ENCODE peak calls at places on chromosomes 16 and 17, in nine cellular contexts. L is stimulated activated CD8-positive, alpha-beta memory T cell treated with anti-CD3 and anti-CD28 coated beads, Interleukin-7, amount 100 ng/mL, for 1 hour; B is NCI-H345; Q is effector CD4-positive, alpha-beta T cell; H is RPMI8226; U is epithelial cell of esophagus; M is ureter; X is T-helper 9 cell; G is lung microvascular endothelial cell. D is an unnamed sample.

GRCh38 chr17:7237266-7237760 is 1.9 kb downstream of the PHF23 start:
- DNase-seq in Q (no peak), H (no peak), L (no peak), U (no peak), G (no peak), X (no peak), B (no peak), M (no peak), D (peak)

GRCh38 chr17:77831497-77832179 is 126.9 kb upstream of the TNRC6C start:
- DNase-seq in B (no peak), M (no peak), L (no peak), X (no peak), Q (no peak), G (peak), U (no peak), H (no peak), D (no peak)

GRCh38 chr16:19499006-19499405 is 22.9 kb downstream of the GDE1 start:
- DNase-seq in G (no peak), B (no peak), M (no peak), X (no peak), Q (no peak), H (no peak), U (peak), L (no peak), D (no peak)

GRCh38 chr16:49407873-49408565 is 34.4 kb downstream of the C16orf78 start:
- DNase-seq in L (peak), G (peak), B (no peak), U (peak), M (peak), H (peak), Q (peak), X (peak), D (peak)

GRCh38 chr16:15434425-15435215 is at the start of gene BMERB1:
- DNase-seq in X (no peak), M (peak), G (peak), B (peak), U (peak), L (peak), Q (peak), H (no peak), D (peak)

GRCh38 chr16:73196670-73197069 is 148.7 kb upstream of the ZFHX3 start:
- DNase-seq in M (peak), L (no peak), G (peak), Q (no peak), H (peak), X (no peak), U (peak), B (no peak), D (peak)

GRCh38 chr17:44898768-44899073 is 524 bp downstream of the EFTUD2 start:
- DNase-seq in L (no peak), H (peak), M (no peak), U (no peak), G (peak), X (no peak), Q (no peak), B (no peak), D (no peak)

GRCh38 chr17:67449065-67449464 is 72.0 kb downstream of the PITPNC1 start:
- DNase-seq in U (no peak), M (no peak), H (no peak), X (no peak), G (peak), Q (no peak), L (no peak), B (no peak), D (no peak)

GRCh38 chr17:58272367-58273280 is 8.1 kb downstream of the MPO start:
- DNase-seq in B (no peak), G (no peak), X (no peak), Q (no peak), L (no peak), H (no peak), M (no peak), U (no peak), D (no peak)

GRCh38 chr17:72903522-72903921 is 189.0 kb downstream of the SLC39A11 start:
- DNase-seq in U (no peak), X (no peak), G (no peak), B (no peak), M (no peak), Q (no peak), H (no peak), L (no peak), D (no peak)

GRCh38 chr17:35588196-35588920 is 1.2 kb downstream of the AP2B1 start:
- DNase-seq in U (peak), B (no peak), G (peak), H (no peak), L (no peak), X (no peak), M (no peak), Q (no peak), D (no peak)

GRCh38 chr17:2850991-2851390 is 54.8 kb downstream of the RAP1GAP2 start:
- DNase-seq in B (no peak), G (no peak), U (no peak), Q (no peak), X (no peak), L (no peak), M (no peak), H (no peak), D (no peak)

GRCh38 chr17:76145231-76146052 is 4.4 kb upstream of the FOXJ1 start:
- DNase-seq in L (no peak), U (peak), H (no peak), B (peak), Q (peak), X (peak), M (no peak), G (no peak), D (no peak)

GRCh38 chr16:58551496-58551895 is 36.2 kb downstream of the SETD6 start:
- DNase-seq in G (no peak), X (no peak), U (no peak), Q (no peak), B (no peak), H (no peak), L (no peak), M (no peak), D (no peak)

GRCh38 chr17:73431401-73432205 is 119.8 kb upstream of the CDC42EP4 start:
- DNase-seq in L (no peak), X (no peak), Q (no peak), H (no peak), G (no peak), M (no peak), U (no peak), B (no peak), D (no peak)

GRCh38 chr16:47847220-47847970 is 308.4 kb downstream of the ABCC12 start:
- DNase-seq in G (no peak), L (no peak), H (no peak), M (no peak), U (peak), Q (no peak), X (no peak), B (no peak), D (no peak)

GRCh38 chr17:50290074-50290702 is 15.9 kb downstream of the TMEM92 start:
- DNase-seq in X (no peak), M (peak), Q (no peak), G (peak), B (no peak), L (no peak), U (peak), H (peak), D (no peak)

GRCh38 chr17:27879987-27880608 is 13.1 kb downstream of the LYRM9 start:
- DNase-seq in G (peak), X (peak), B (peak), U (peak), Q (peak), L (peak), H (peak), M (peak), D (peak)

GRCh38 chr17:7419833-7420610 is at the start of gene SPEM1:
- DNase-seq in B (no peak), M (no peak), X (no peak), G (no peak), U (no peak), Q (no peak), L (no peak), H (no peak), D (no peak)

GRCh38 chr16:53183442-53183841 is 128.7 kb downstream of the CHD9 start:
- DNase-seq in L (no peak), G (no peak), U (peak), H (no peak), Q (no peak), B (no peak), X (no peak), M (no peak), D (no peak)

GRCh38 chr17:39231587-39232551 is 6.1 kb upstream of the STAC2 start:
- DNase-seq in U (peak), B (peak), L (peak), M (no peak), Q (peak), X (peak), G (peak), H (peak), D (peak)

GRCh38 chr17:29977836-29978235 is 36.4 kb downstream of the EFCAB5 start:
- DNase-seq in B (no peak), H (no peak), U (peak), M (no peak), X (no peak), Q (no peak), G (no peak), L (no peak), D (no peak)

GRCh38 chr17:20097362-20097761 is 88.2 kb downstream of the SPECC1 start:
- DNase-seq in U (no peak), L (no peak), M (no peak), H (no peak), X (no peak), B (peak), Q (no peak), G (no peak), D (no peak)

GRCh38 chr17:14048169-14048568 is 21.1 kb upstream of the COX10 start:
- DNase-seq in G (no peak), H (peak), L (no peak), B (no peak), U (no peak), Q (no peak), M (no peak), X (no peak), D (peak)

GRCh38 chr17:17325816-17326215 is 22.6 kb downstream of the NT5M start:
- DNase-seq in B (no peak), U (no peak), M (no peak), H (no peak), G (no peak), Q (no peak), L (no peak), X (no peak), D (no peak)

GRCh38 chr17:79728169-79728907 is 2.4 kb upstream of the ENPP7 start:
- DNase-seq in G (peak), U (peak), B (peak), X (peak), H (peak), L (peak), Q (peak), M (peak), D (peak)

GRCh38 chr16:71337631-71338030 is 20.9 kb upstream of the CALB2 start:
- DNase-seq in U (peak), H (no peak), Q (no peak), X (no peak), M (no peak), L (no peak), G (no peak), B (no peak), D (no peak)

GRCh38 chr17:48679385-48680096 is 42.8 kb downstream of the PRAC1 start:
- DNase-seq in H (no peak), Q (no peak), G (peak), U (no peak), M (no peak), L (no peak), X (no peak), B (no peak), D (peak)

GRCh38 chr17:32504166-32504990 is 17.6 kb downstream of the CDK5R1 start:
- DNase-seq in U (peak), G (no peak), H (no peak), M (no peak), Q (no peak), X (no peak), B (no peak), L (no peak), D (no peak)

GRCh38 chr17:2309338-2310143 is 5.8 kb downstream of the SRR start:
- DNase-seq in X (no peak), M (no peak), L (no peak), Q (no peak), H (peak), B (no peak), U (no peak), G (no peak), D (no peak)

GRCh38 chr17:76384987-76385891 is 830 bp downstream of the SPHK1 start:
- DNase-seq in Q (peak), H (peak), U (peak), M (no peak), G (peak), L (no peak), X (peak), B (no peak), D (peak)

GRCh38 chr16:19348578-19349315 is 63.2 kb downstream of the CLEC19A start:
- DNase-seq in G (no peak), U (no peak), Q (no peak), L (no peak), M (no peak), H (peak), B (peak), X (no peak), D (no peak)

GRCh38 chr16:75236232-75236631 is 15.2 kb downstream of the BCAR1 start:
- DNase-seq in X (no peak), B (no peak), Q (no peak), M (no peak), L (no peak), U (no peak), H (no peak), G (no peak), D (no peak)

GRCh38 chr16:14423344-14423743 is 206.7 kb downstream of the PARN start:
- DNase-seq in H (no peak), G (no peak), U (peak), L (no peak), X (no peak), B (no peak), Q (no peak), M (no peak), D (no peak)

GRCh38 chr17:55266958-55267688 is 2.4 kb downstream of the HLF start:
- DNase-seq in H (no peak), L (no peak), G (no peak), Q (no peak), M (no peak), X (no peak), B (no peak), U (no peak), D (no peak)

D was measured in SK-MEL-5.